ENCODE peak calls at places on chromosomes 16 and 17, in seven cellular contexts. Q, J, B, M, S, C and T are unnamed samples.

GRCh38 chr17:14886200-14886739 is 378.9 kb downstream of the PMP22 start:
- DNase-seq in Q (no peak), J (no peak), B (no peak), M (no peak), S (no peak), C (no peak), T (no peak)

GRCh38 chr16:50207652-50208051 is 54.5 kb downstream of the TENT4B start:
- DNase-seq in Q (no peak), J (no peak), B (no peak), M (no peak), S (no peak), C (no peak), T (no peak)

GRCh38 chr16:87068316-87068715 is 248.9 kb downstream of the C16orf95 start:
- DNase-seq in Q (no peak), J (no peak), B (no peak), M (no peak), S (no peak), C (no peak), T (no peak)

GRCh38 chr17:83144421-83145357 is 65.3 kb downstream of the METRNL start:
- DNase-seq in Q (no peak), J (peak; percentile 30), B (no peak), M (no peak), S (no peak), C (no peak), T (peak; percentile 31)

GRCh38 chr17:57605734-57606105 is 139.4 kb downstream of the CCDC182 start:
- DNase-seq in Q (no peak), J (no peak), B (no peak), M (no peak), S (no peak), C (no peak), T (no peak)

GRCh38 chr17:19867094-19867653 is 562 bp downstream of the ULK2 start:
- DNase-seq in Q (no peak), J (no peak), B (peak; percentile 70), M (no peak), S (peak; percentile 26), C (peak; percentile 58), T (no peak)

GRCh38 chr17:8125947-8126305 is 2.0 kb upstream of the HES7 start:
- DNase-seq in Q (no peak), J (no peak), B (no peak), M (no peak), S (no peak), C (no peak), T (no peak)

GRCh38 chr17:52604105-52604504 is 445.6 kb upstream of the CA10 start:
- DNase-seq in Q (no peak), J (no peak), B (no peak), M (no peak), S (no peak), C (no peak), T (no peak)

GRCh38 chr16:56872863-56873391 is 7.9 kb downstream of the SLC12A3 start:
- DNase-seq in Q (no peak), J (no peak), B (no peak), M (no peak), S (no peak), C (no peak), T (no peak)

GRCh38 chr17:50128441-50129302 is 1.3 kb downstream of the SAMD14 start:
- DNase-seq in Q (no peak), J (no peak), B (no peak), M (no peak), S (no peak), C (no peak), T (no peak)

GRCh38 chr17:81379523-81379942 is 15.7 kb upstream of the BAHCC1 start:
- DNase-seq in Q (no peak), J (no peak), B (no peak), M (peak; percentile 28), S (no peak), C (no peak), T (no peak)

GRCh38 chr17:78132086-78132676 is 1.6 kb downstream of the TMC8 start:
- DNase-seq in Q (no peak), J (no peak), B (no peak), M (no peak), S (no peak), C (no peak), T (no peak)

GRCh38 chr17:10384175-10384574 is 11.4 kb upstream of the MYH13 start:
- DNase-seq in Q (no peak), J (no peak), B (no peak), M (no peak), S (no peak), C (no peak), T (no peak)

GRCh38 chr16:86010680-86011141 is 111.7 kb downstream of the IRF8 start:
- DNase-seq in Q (no peak), J (no peak), B (no peak), M (no peak), S (no peak), C (no peak), T (no peak)